ENCODE peak calls at places on chromosomes 5 and 9, in four cellular contexts. One of them, this sample, is unnamed.

GRCh38 chr5:57412010-57412409 is 70.6 kb downstream of the ACTBL2 start:
- ATAC-seq in left cardiac atrium: peak
- ATAC-seq in Right ventricle myocardium inferior: peak
- ATAC-seq in Right ventricle myocardium superior: peak
- ATAC-seq in this sample: no peak

GRCh38 chr9:100466171-100466827 is 6.7 kb upstream of the TMEFF1 start:
- ATAC-seq in Right ventricle myocardium superior: peak
- ATAC-seq in left cardiac atrium: peak
- ATAC-seq in Right ventricle myocardium inferior: peak
- ATAC-seq in this sample: no peak

GRCh38 chr9:16180546-16180945 is 627.7 kb downstream of the CCDC171 start:
- ATAC-seq in Right ventricle myocardium superior: peak
- ATAC-seq in left cardiac atrium: no peak
- ATAC-seq in Right ventricle myocardium inferior: no peak
- ATAC-seq in this sample: no peak

GRCh38 chr9:35940474-35941467 is 17.2 kb downstream of the OR2S2 start:
- ATAC-seq in Right ventricle myocardium superior: no peak
- ATAC-seq in left cardiac atrium: no peak
- ATAC-seq in Right ventricle myocardium inferior: no peak
- ATAC-seq in this sample: no peak

GRCh38 chr5:141558150-141558549 is 60.6 kb downstream of the DIAPH1 start:
- ATAC-seq in left cardiac atrium: peak
- ATAC-seq in Right ventricle myocardium superior: no peak
- ATAC-seq in Right ventricle myocardium inferior: no peak
- ATAC-seq in this sample: no peak

GRCh38 chr5:153276151-153276550 is 214.3 kb upstream of the GRIA1 start:
- ATAC-seq in left cardiac atrium: no peak
- ATAC-seq in Right ventricle myocardium inferior: no peak
- ATAC-seq in Right ventricle myocardium superior: no peak
- ATAC-seq in this sample: no peak

GRCh38 chr9:106445107-106445506 is 417.9 kb upstream of the ZNF462 start:
- ATAC-seq in left cardiac atrium: no peak
- ATAC-seq in Right ventricle myocardium inferior: peak
- ATAC-seq in Right ventricle myocardium superior: peak
- ATAC-seq in this sample: no peak

GRCh38 chr9:114925039-114925438 is 5.4 kb downstream of the TNFSF8 start:
- ATAC-seq in left cardiac atrium: no peak
- ATAC-seq in Right ventricle myocardium superior: no peak
- ATAC-seq in Right ventricle myocardium inferior: no peak
- ATAC-seq in this sample: no peak

GRCh38 chr9:20693068-20693467 is 9.0 kb downstream of the FOCAD start:
- ATAC-seq in Right ventricle myocardium superior: peak
- ATAC-seq in Right ventricle myocardium inferior: no peak
- ATAC-seq in left cardiac atrium: peak
- ATAC-seq in this sample: no peak

GRCh38 chr9:98502311-98502975 is 206.3 kb downstream of the GABBR2 start:
- ATAC-seq in left cardiac atrium: peak
- ATAC-seq in Right ventricle myocardium inferior: peak
- ATAC-seq in Right ventricle myocardium superior: peak
- ATAC-seq in this sample: no peak

GRCh38 chr5:36369092-36369737 is 67.5 kb upstream of the RANBP3L start:
- ATAC-seq in Right ventricle myocardium superior: no peak
- ATAC-seq in left cardiac atrium: no peak
- ATAC-seq in Right ventricle myocardium inferior: no peak
- ATAC-seq in this sample: no peak

GRCh38 chr5:171956870-171957501 is 49.5 kb downstream of the FBXW11 start:
- ATAC-seq in left cardiac atrium: peak
- ATAC-seq in Right ventricle myocardium inferior: no peak
- ATAC-seq in Right ventricle myocardium superior: no peak
- ATAC-seq in this sample: no peak

GRCh38 chr9:33241298-33241697 is 1.3 kb downstream of the SPINK4 start:
- ATAC-seq in Right ventricle myocardium inferior: no peak
- ATAC-seq in Right ventricle myocardium superior: no peak
- ATAC-seq in left cardiac atrium: no peak
- ATAC-seq in this sample: no peak

GRCh38 chr9:136964833-136965422 is 12.4 kb upstream of the PTGDS start:
- ATAC-seq in Right ventricle myocardium superior: no peak
- ATAC-seq in Right ventricle myocardium inferior: no peak
- ATAC-seq in left cardiac atrium: no peak
- ATAC-seq in this sample: no peak

GRCh38 chr5:53110156-53110555 is 599 bp upstream of the MOCS2 start:
- ATAC-seq in Right ventricle myocardium superior: peak
- ATAC-seq in Right ventricle myocardium inferior: peak
- ATAC-seq in left cardiac atrium: peak
- ATAC-seq in this sample: peak

GRCh38 chr9:109512170-109512756 is 14.2 kb upstream of the PTPN3 start:
- ATAC-seq in Right ventricle myocardium superior: no peak
- ATAC-seq in Right ventricle myocardium inferior: no peak
- ATAC-seq in left cardiac atrium: no peak
- ATAC-seq in this sample: no peak

GRCh38 chr5:62791059-62791458 is 212.4 kb downstream of the LRRC70 start:
- ATAC-seq in Right ventricle myocardium inferior: no peak
- ATAC-seq in Right ventricle myocardium superior: no peak
- ATAC-seq in left cardiac atrium: no peak
- ATAC-seq in this sample: no peak

GRCh38 chr9:110364451-110364850 is 26.8 kb upstream of the TXNDC8 start:
- ATAC-seq in Right ventricle myocardium superior: no peak
- ATAC-seq in Right ventricle myocardium inferior: no peak
- ATAC-seq in left cardiac atrium: no peak
- ATAC-seq in this sample: no peak

GRCh38 chr9:81620009-81620405 is 69.3 kb downstream of the TLE1 start:
- ATAC-seq in Right ventricle myocardium superior: no peak
- ATAC-seq in left cardiac atrium: no peak
- ATAC-seq in Right ventricle myocardium inferior: no peak
- ATAC-seq in this sample: peak

GRCh38 chr5:171483453-171484177 is 64.2 kb downstream of the FGF18 start:
- ATAC-seq in left cardiac atrium: peak
- ATAC-seq in Right ventricle myocardium inferior: peak
- ATAC-seq in Right ventricle myocardium superior: peak
- ATAC-seq in this sample: no peak

GRCh38 chr5:132422720-132423442 is 53.4 kb downstream of the SLC22A5 start:
- ATAC-seq in left cardiac atrium: peak
- ATAC-seq in Right ventricle myocardium inferior: peak
- ATAC-seq in Right ventricle myocardium superior: peak
- ATAC-seq in this sample: peak

GRCh38 chr5:78607864-78608263 is 40.7 kb downstream of the LHFPL2 start:
- ATAC-seq in Right ventricle myocardium superior: no peak
- ATAC-seq in Right ventricle myocardium inferior: no peak
- ATAC-seq in left cardiac atrium: no peak
- ATAC-seq in this sample: no peak

GRCh38 chr5:20497356-20497755 is 509.4 kb upstream of the CDH18 start:
- ATAC-seq in Right ventricle myocardium inferior: no peak
- ATAC-seq in left cardiac atrium: no peak
- ATAC-seq in Right ventricle myocardium superior: no peak
- ATAC-seq in this sample: no peak

GRCh38 chr9:91160181-91160580 is 201.5 kb downstream of the AUH start:
- ATAC-seq in Right ventricle myocardium inferior: no peak
- ATAC-seq in Right ventricle myocardium superior: peak
- ATAC-seq in left cardiac atrium: no peak
- ATAC-seq in this sample: no peak

GRCh38 chr9:69740872-69741505 is 18.8 kb downstream of the PTAR1 start:
- ATAC-seq in left cardiac atrium: no peak
- ATAC-seq in Right ventricle myocardium superior: no peak
- ATAC-seq in Right ventricle myocardium inferior: no peak
- ATAC-seq in this sample: no peak

GRCh38 chr5:115657125-115657882 is 31.5 kb upstream of the TMED7 start:
- ATAC-seq in Right ventricle myocardium inferior: no peak
- ATAC-seq in left cardiac atrium: no peak
- ATAC-seq in Right ventricle myocardium superior: no peak
- ATAC-seq in this sample: no peak

GRCh38 chr9:125767349-125767748 is 20.2 kb downstream of the PBX3 start:
- ATAC-seq in Right ventricle myocardium inferior: no peak
- ATAC-seq in Right ventricle myocardium superior: no peak
- ATAC-seq in left cardiac atrium: no peak
- ATAC-seq in this sample: no peak

GRCh38 chr5:143025376-143025775 is 255.2 kb downstream of the ARHGAP26 start:
- ATAC-seq in Right ventricle myocardium inferior: no peak
- ATAC-seq in Right ventricle myocardium superior: no peak
- ATAC-seq in left cardiac atrium: no peak
- ATAC-seq in this sample: no peak

GRCh38 chr9:114777841-114778240 is 28.0 kb downstream of the TNFSF15 start:
- ATAC-seq in Right ventricle myocardium inferior: no peak
- ATAC-seq in left cardiac atrium: no peak
- ATAC-seq in Right ventricle myocardium superior: no peak
- ATAC-seq in this sample: no peak

GRCh38 chr5:82320971-82321370 is 42.8 kb upstream of the RPS23 start:
- ATAC-seq in Right ventricle myocardium superior: no peak
- ATAC-seq in left cardiac atrium: no peak
- ATAC-seq in Right ventricle myocardium inferior: no peak
- ATAC-seq in this sample: no peak

GRCh38 chr9:32579706-32580331 is 6.9 kb upstream of the NDUFB6 start:
- ATAC-seq in Right ventricle myocardium superior: peak
- ATAC-seq in left cardiac atrium: no peak
- ATAC-seq in Right ventricle myocardium inferior: no peak
- ATAC-seq in this sample: no peak